ENCODE peak calls at places on chromosome 4, in seven cellular contexts. U is breast epithelium; G is stomach; N is fibroblast of lung; Q is CD8-positive, alpha-beta memory T cell; B is CD4-positive, CD25-positive, alpha-beta regulatory T cell; P is heart left ventricle. O is an unnamed sample. For H3K36me3, the result is how much of the 10 kb centered on the place peaks cover.

GRCh38 chr4:41991916-41992767 is 1.8 kb downstream of the SLC30A9 start:
- DNase-seq in U (no peak), G (no peak), N (peak), Q (no peak), B (no peak), P (no peak), O (no peak)

GRCh38 chr4:137226900-137227299 is 305.4 kb downstream of the PCDH18 start:
- DNase-seq in U (no peak), G (no peak), N (peak), Q (no peak), B (no peak), P (no peak), O (no peak)

GRCh38 chr4:26822546-26822945 is 38.1 kb upstream of the STIM2 start:
- DNase-seq in U (no peak), G (no peak), N (no peak), Q (no peak), B (peak), P (no peak), O (no peak)

GRCh38 chr4:41294445-41295062 is 37.8 kb downstream of the UCHL1 start:
- DNase-seq in U (no peak), G (no peak), N (no peak), Q (no peak), B (peak), P (no peak), O (no peak)

GRCh38 chr4:114773341-114773740 is 174.7 kb downstream of the UGT8 start:
- DNase-seq in U (no peak), G (no peak), N (no peak), Q (no peak), B (no peak), P (no peak), O (no peak)

GRCh38 chr4:61996943-61997342 is 796.8 kb downstream of the ADGRL3 start:
- DNase-seq in U (no peak), G (no peak), N (no peak), Q (no peak), B (no peak), P (no peak), O (no peak)

GRCh38 chr4:81424336-81424735 is 47.4 kb downstream of the RASGEF1B start:
- DNase-seq in U (no peak), G (no peak), N (no peak), Q (no peak), B (no peak), P (no peak), O (no peak)

GRCh38 chr4:4461850-4462249 is 74.9 kb downstream of the NSG1 start:
- DNase-seq in U (peak), G (peak), N (no peak), Q (peak), B (peak), P (no peak), O (no peak)

GRCh38 chr4:83771113-83771705 is 235.3 kb downstream of the GPAT3 start:
- DNase-seq in U (no peak), G (peak), N (peak), Q (no peak), B (no peak), P (no peak), O (peak)

GRCh38 chr4:118918388-118918787 is 29.7 kb downstream of the SYNPO2 start:
- DNase-seq in U (no peak), G (no peak), N (peak), Q (no peak), B (no peak), P (no peak), O (no peak)

GRCh38 chr4:182746876-182747275 is 170.3 kb downstream of the DCTD start:
- DNase-seq in U (no peak), G (no peak), N (no peak), Q (no peak), B (no peak), P (no peak), O (no peak)

GRCh38 chr4:6225469-6225868 is 25.1 kb upstream of the JAKMIP1 start:
- DNase-seq in U (no peak), G (peak), N (peak), Q (no peak), B (peak), P (no peak), O (no peak)

GRCh38 chr4:18401435-18401834 is 379.9 kb upstream of the LCORL start:
- DNase-seq in U (no peak), G (no peak), N (no peak), Q (no peak), B (no peak), P (no peak), O (no peak)

GRCh38 chr4:183200453-183200852 is 101.4 kb downstream of the WWC2 start:
- DNase-seq in U (peak), G (peak), N (peak), Q (no peak), B (no peak), P (peak), O (peak)

GRCh38 chr4:109803924-109804571 is 2.2 kb upstream of the CFI start:
- DNase-seq in U (no peak), G (no peak), N (peak), Q (no peak), B (peak), P (no peak), O (no peak)

GRCh38 chr4:34733185-34733916 is 1511.0 kb downstream of the ARAP2 start:
- DNase-seq in U (no peak), G (no peak), N (no peak), Q (no peak), B (no peak), P (no peak), O (no peak)

GRCh38 chr4:138972956-138973819 is 42.4 kb upstream of the NOCT start:
- DNase-seq in U (no peak), G (no peak), N (no peak), Q (no peak), B (no peak), P (no peak), O (no peak)

GRCh38 chr4:154743683-154744340 is at the start of gene LRAT:
- DNase-seq in U (peak), G (peak), N (no peak), Q (no peak), B (peak), P (no peak), O (peak)

GRCh38 chr4:7073526-7074390 is 5.9 kb upstream of the GRPEL1 start:
- DNase-seq in U (no peak), G (no peak), N (peak), Q (no peak), B (no peak), P (no peak), O (peak)

GRCh38 chr4:179695175-179695574 is 2252.9 kb upstream of the AGA start:
- DNase-seq in U (no peak), G (no peak), N (peak), Q (no peak), B (no peak), P (no peak), O (no peak)

GRCh38 chr4:136526517-136526916 is 1005.8 kb downstream of the PCDH18 start:
- DNase-seq in U (no peak), G (no peak), N (peak), Q (no peak), B (no peak), P (no peak), O (no peak)

GRCh38 chr4:160129439-160129838 is 1026.6 kb downstream of the RAPGEF2 start:
- DNase-seq in U (no peak), G (no peak), N (peak), Q (no peak), B (no peak), P (no peak), O (no peak)

GRCh38 chr4:52051213-52051614 is at the start of gene SPATA18:
- DNase-seq in U (peak), G (peak), N (peak), Q (no peak), B (no peak), P (peak), O (peak)

GRCh38 chr4:46445689-46446339 is 55.9 kb upstream of the GABRA2 start:
- DNase-seq in U (no peak), G (no peak), N (no peak), Q (no peak), B (no peak), P (no peak), O (no peak)

GRCh38 chr4:182832352-182833120 is 84.7 kb downstream of the DCTD start:
- DNase-seq in U (no peak), G (no peak), N (no peak), Q (no peak), B (no peak), P (no peak), O (no peak)

GRCh38 chr4:84529169-84529751 is 30.2 kb upstream of the NKX6-1 start:
- DNase-seq in U (no peak), G (no peak), N (peak), Q (no peak), B (peak), P (no peak), O (no peak)

GRCh38 chr4:165440415-165440882 is 61.6 kb downstream of the CPE start:
- DNase-seq in U (peak), G (no peak), N (peak), Q (no peak), B (no peak), P (no peak), O (no peak)

GRCh38 chr4:168524006-168524405 is 27.2 kb downstream of the PALLD start:
- DNase-seq in U (no peak), G (no peak), N (peak), Q (no peak), B (no peak), P (no peak), O (no peak)

GRCh38 chr4:186695392-186695791 is 28.3 kb downstream of the FAT1 start:
- DNase-seq in U (no peak), G (no peak), N (no peak), Q (no peak), B (no peak), P (no peak), O (no peak)

GRCh38 chr4:108325561-108325960 is 156.8 kb upstream of the LEF1 start:
- DNase-seq in U (no peak), G (no peak), N (no peak), Q (no peak), B (no peak), P (no peak), O (no peak)

GRCh38 chr4:36310237-36310636 is 28.8 kb downstream of the DTHD1 start:
- DNase-seq in U (no peak), G (no peak), N (no peak), Q (no peak), B (no peak), P (no peak), O (no peak)

GRCh38 chr4:128653514-128654420 is 155.7 kb upstream of the JADE1 start:
- DNase-seq in U (no peak), G (no peak), N (no peak), Q (no peak), B (no peak), P (no peak), O (no peak)

GRCh38 chr4:36255575-36255974 is 11.3 kb upstream of the ARAP2 start:
- DNase-seq in U (no peak), G (no peak), N (no peak), Q (peak), B (peak), P (no peak), O (no peak)

GRCh38 chr4:142091691-142092182 is 455.4 kb downstream of the IL15 start:
- DNase-seq in U (no peak), G (no peak), N (peak), Q (no peak), B (no peak), P (no peak), O (no peak)

GRCh38 chr4:3420606-3420955 is 21.2 kb upstream of the HGFAC start:
- DNase-seq in U (no peak), G (no peak), N (no peak), Q (peak), B (no peak), P (peak), O (peak)

GRCh38 chr4:91111556-91111955 is 984.4 kb downstream of the CCSER1 start:
- DNase-seq in U (no peak), G (no peak), N (no peak), Q (no peak), B (no peak), P (no peak), O (no peak)

GRCh38 chr4:113582737-113583136 is 178.8 kb downstream of the CAMK2D start:
- DNase-seq in U (no peak), G (no peak), N (no peak), Q (no peak), B (no peak), P (no peak), O (no peak)

GRCh38 chr4:113586072-113586471 is 175.5 kb downstream of the CAMK2D start:
- DNase-seq in U (no peak), G (no peak), N (no peak), Q (no peak), B (no peak), P (no peak), O (no peak)

GRCh38 chr4:113587640-113588275 is 173.8 kb downstream of the CAMK2D start:
- DNase-seq in U (no peak), G (no peak), N (no peak), Q (no peak), B (no peak), P (no peak), O (no peak)

GRCh38 chr4:113587156-113587555 is 174.4 kb downstream of the CAMK2D start:
- DNase-seq in U (no peak), G (no peak), N (no peak), Q (no peak), B (no peak), P (no peak), O (no peak)

DNA sequence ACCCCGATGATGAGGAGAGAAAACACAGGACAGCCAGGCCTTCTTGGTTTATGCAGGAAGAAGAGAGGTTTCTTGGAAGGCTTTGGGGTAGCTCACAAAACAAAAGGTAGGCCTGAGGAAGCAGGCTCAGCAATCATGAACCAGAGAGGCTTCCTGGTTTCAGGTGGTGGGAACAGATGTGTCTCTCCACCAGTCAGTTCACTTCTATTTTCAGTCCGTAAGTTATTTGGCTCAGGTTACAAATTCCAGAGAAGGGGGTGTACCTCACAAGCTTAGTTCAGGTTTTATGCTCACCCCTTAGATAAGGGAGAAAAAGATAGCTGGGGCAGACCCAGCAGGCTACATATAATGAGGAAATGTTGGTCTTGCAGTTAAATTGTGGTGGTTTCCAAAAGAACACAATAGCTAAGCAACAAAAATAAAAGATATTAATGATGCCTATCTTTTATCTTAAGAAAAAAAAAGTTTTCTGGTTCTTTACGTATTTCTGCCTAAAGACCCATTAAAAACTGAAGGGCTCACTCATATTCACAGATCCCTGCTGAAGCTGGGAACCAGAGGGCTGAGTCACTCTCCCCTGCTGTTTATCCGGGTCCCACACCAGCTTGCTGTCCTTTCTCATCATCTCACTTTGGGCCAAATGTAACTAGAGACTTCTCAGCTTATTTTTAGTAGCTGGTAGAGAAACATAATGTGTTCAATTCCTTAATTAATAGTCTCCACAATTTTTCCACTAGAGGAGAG is 177.0 kb downstream of the CAMK2D start:
- DNase-seq in U (no peak), G (no peak), N (peak), Q (no peak), B (no peak), P (no peak), O (no peak)
- H3K27ac ChIP-seq in U (no peak), G (peak), N (no peak), Q (no peak), B (no peak), P (peak), O (no peak)

GRCh38 chr4:153385784-153386183 is 41.3 kb downstream of the MND1 start:
- DNase-seq in U (no peak), G (no peak), N (no peak), Q (no peak), B (no peak), P (no peak), O (no peak)
- H3K36me3 ChIP-seq in U (under half), G (under half), N (under half), Q (under half), B (under half), P (under half), O (under half)

GRCh38 chr4:152267811-152268210 is 268.1 kb downstream of the FBXW7 start:
- DNase-seq in U (no peak), G (no peak), N (no peak), Q (no peak), B (no peak), P (no peak), O (no peak)
- H3K27ac ChIP-seq in U (no peak), G (no peak), N (no peak), Q (no peak), B (no peak), P (no peak), O (no peak)

GRCh38 chr4:1340181-1340747 is 6.7 kb upstream of the UVSSA start:
- DNase-seq in U (no peak), G (no peak), N (no peak), Q (peak), B (no peak), P (peak), O (peak)
- H3K36me3 ChIP-seq in U (under half), G (under half), N (under half), Q (under half), B (under half), P (half or more), O (under half)

DNA sequence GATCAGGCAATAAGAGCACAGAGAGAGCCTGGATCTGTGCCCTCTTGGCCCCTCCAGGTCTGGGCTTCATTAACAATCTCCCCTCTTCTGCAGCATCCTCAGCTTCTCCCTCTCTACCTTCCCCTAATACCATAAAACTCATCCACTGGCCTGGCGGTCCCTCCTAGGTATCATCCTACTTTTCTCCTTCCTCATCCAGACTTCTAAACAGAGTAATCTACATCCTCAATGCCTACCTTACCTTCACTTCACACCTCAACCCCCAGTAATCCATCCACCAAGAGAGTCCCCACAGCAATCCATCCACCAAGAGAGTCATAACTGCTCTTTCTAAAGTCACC is 17.0 kb downstream of the FGFBP1 start:
- DNase-seq in U (no peak), G (no peak), N (no peak), Q (no peak), B (no peak), P (no peak), O (no peak)
- H3K27ac ChIP-seq in U (no peak), G (no peak), N (peak), Q (no peak), B (no peak), P (no peak), O (no peak)

GRCh38 chr4:103193457-103193856 is 4.7 kb downstream of the CENPE start:
- DNase-seq in U (no peak), G (no peak), N (no peak), Q (no peak), B (no peak), P (no peak), O (no peak)
- H3K36me3 ChIP-seq in U (under half), G (under half), N (under half), Q (under half), B (under half), P (under half), O (under half)

GRCh38 chr4:184745747-184746531 is 12.0 kb upstream of the CENPU start:
- DNase-seq in U (peak), G (peak), N (peak), Q (peak), B (peak), P (no peak), O (no peak)

GRCh38 chr4:184747034-184747830 is 13.3 kb upstream of the CENPU start:
- DNase-seq in U (peak), G (peak), N (no peak), Q (no peak), B (no peak), P (peak), O (peak)

GRCh38 chr4:184746532-184746870 is 12.6 kb upstream of the CENPU start:
- DNase-seq in U (peak), G (peak), N (peak), Q (no peak), B (no peak), P (no peak), O (no peak)

GRCh38 chr4:184750926-184751584 is 17.2 kb upstream of the CENPU start:
- DNase-seq in U (no peak), G (no peak), N (peak), Q (no peak), B (no peak), P (no peak), O (no peak)

GRCh38 chr4:184748251-184748652 is 14.4 kb upstream of the CENPU start:
- DNase-seq in U (peak), G (peak), N (no peak), Q (no peak), B (no peak), P (peak), O (peak)
- H3K27ac ChIP-seq in U (peak), G (peak), N (no peak), Q (no peak), B (no peak), P (peak), O (no peak)

DNA sequence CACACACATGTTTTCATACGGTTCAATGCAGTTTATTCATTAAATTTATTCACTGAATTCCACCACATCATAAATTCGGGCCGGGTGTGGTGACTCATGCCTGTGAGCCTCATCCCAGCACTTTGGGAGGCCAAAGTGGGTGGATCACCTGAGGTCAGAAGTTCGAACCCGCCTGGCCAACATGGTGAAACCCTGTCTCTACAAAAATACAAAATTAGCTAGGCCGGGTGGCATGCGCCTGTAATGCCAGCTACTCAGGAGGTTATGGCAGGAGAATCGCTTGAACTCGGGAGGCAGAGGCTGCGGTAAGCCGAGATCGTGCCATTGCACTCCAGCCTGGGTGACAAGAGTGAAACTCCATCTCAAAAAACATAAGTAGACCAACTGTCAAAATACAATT is 131.6 kb downstream of the PDS5A start:
- DNase-seq in U (no peak), G (no peak), N (peak), Q (no peak), B (no peak), P (no peak), O (no peak)
- H3K36me3 ChIP-seq in U (under half), G (under half), N (under half), Q (under half), B (half or more), P (half or more), O (under half)